ENCODE peak calls at places on chromosomes 6 and 20, in six cellular contexts. W is GM23338, I is tibial nerve, K is astrocyte, D is colonic mucosa, S is uterus. M is an unnamed sample.

GRCh38 chr6:91081452-91082067 is 494.7 kb upstream of the MAP3K7 start:
- DNase-seq in W (peak; percentile 84), I (peak; percentile 49), K (peak; percentile 40), D (no peak), S (no peak), M (peak; percentile 60)

GRCh38 chr6:39330057-39330456 is 7.6 kb upstream of the KCNK16 start:
- DNase-seq in W (no peak), I (no peak), K (no peak), D (no peak), S (no peak), M (no peak)

GRCh38 chr6:148689168-148689567 is 57.7 kb upstream of the UST start:
- DNase-seq in W (no peak), I (no peak), K (no peak), D (no peak), S (no peak), M (no peak)

GRCh38 chr6:39453956-39454524 is 131.5 kb upstream of the KCNK16 start:
- DNase-seq in W (no peak), I (no peak), K (no peak), D (no peak), S (no peak), M (no peak)

GRCh38 chr6:128554302-128554701 is 33.9 kb upstream of the PTPRK start:
- DNase-seq in W (no peak), I (no peak), K (no peak), D (no peak), S (no peak), M (no peak)

GRCh38 chr20:53917145-53918009 is 153.0 kb downstream of the BCAS1 start:
- DNase-seq in W (no peak), I (peak; percentile 52), K (peak; percentile 64), D (peak; percentile 69), S (peak; percentile 35), M (peak; percentile 55)

GRCh38 chr20:18722381-18722780 is 91.2 kb upstream of the SCP2D1 start:
- DNase-seq in W (no peak), I (no peak), K (peak; percentile 13), D (no peak), S (no peak), M (no peak)

GRCh38 chr6:38974389-38975133 is 74.0 kb upstream of the GLP1R start:
- DNase-seq in W (no peak), I (no peak), K (no peak), D (no peak), S (no peak), M (no peak)

GRCh38 chr6:41596096-41596685 is 42.1 kb upstream of the MDFI start:
- DNase-seq in W (no peak), I (no peak), K (no peak), D (no peak), S (no peak), M (no peak)

GRCh38 chr6:98769546-98769945 is 64.8 kb upstream of the POU3F2 start:
- DNase-seq in W (peak; percentile 65), I (no peak), K (peak; percentile 40), D (peak; percentile 19), S (no peak), M (peak; percentile 72)

GRCh38 chr6:116847234-116847633 is 18.4 kb upstream of the GPRC6A start:
- DNase-seq in W (peak; percentile 52), I (no peak), K (peak; percentile 6), D (no peak), S (no peak), M (no peak)
- TF ChIP-seq CTCF in W (peak; percentile 40), I (peak; percentile 7), K (peak; percentile 26), D (no peak), S (peak; percentile 20), M (peak; percentile 65)

GRCh38 chr6:127514396-127515227 is 4.5 kb downstream of the MTCL3 start:
- DNase-seq in W (peak; percentile 86), I (no peak), K (peak; percentile 67), D (peak; percentile 23), S (peak; percentile 17), M (peak; percentile 89)
- H3K4me3 ChIP-seq in W (peak overlapping the region; percentile 74), I (peak overlapping the region; percentile 50), K (peak overlapping the region; percentile 69), D (peak overlapping the region; percentile 56), S (peak overlapping the region; percentile 53), M (peak overlapping the region; percentile 78)

DNA sequence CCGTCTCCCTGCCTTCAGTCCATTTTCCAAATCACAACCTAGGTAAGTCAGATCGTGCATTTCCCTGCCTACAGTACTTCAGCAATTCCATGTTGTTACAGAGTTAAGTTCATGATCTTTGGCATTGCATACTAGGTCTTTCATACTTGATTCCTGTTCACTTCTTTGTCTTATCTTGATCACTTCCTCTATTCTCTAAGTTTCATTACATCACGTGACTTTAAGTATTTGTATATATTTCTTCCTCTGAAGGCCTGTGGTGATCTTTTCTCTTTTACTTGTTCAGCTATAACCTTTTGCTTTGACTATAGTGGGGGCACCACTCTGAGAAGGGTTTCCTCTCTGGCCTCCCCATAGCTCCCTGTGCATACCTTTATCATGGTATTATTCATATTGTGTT is 100.2 kb downstream of the TRMT11 start:
- DNase-seq in W (no peak), I (no peak), K (no peak), D (no peak), S (no peak), M (no peak)
- H3K4me1 ChIP-seq in W (peaks cover 7% of the 10 kb centered on the region), I (no peaks in the 10 kb centered on the region), K (no peaks in the 10 kb centered on the region), D (no peaks in the 10 kb centered on the region), S (peaks cover 12% of the 10 kb centered on the region), M (no peaks in the 10 kb centered on the region)

GRCh38 chr20:25285091-25285647 is 37.3 kb downstream of the PYGB start:
- DNase-seq in W (peak; percentile 59), I (no peak), K (no peak), D (no peak), S (peak; percentile 11), M (peak; percentile 71)
- TF ChIP-seq CTCF in W (peak; percentile 34), I (no peak), K (no peak), D (no peak), S (no peak), M (peak; percentile 55)

DNA sequence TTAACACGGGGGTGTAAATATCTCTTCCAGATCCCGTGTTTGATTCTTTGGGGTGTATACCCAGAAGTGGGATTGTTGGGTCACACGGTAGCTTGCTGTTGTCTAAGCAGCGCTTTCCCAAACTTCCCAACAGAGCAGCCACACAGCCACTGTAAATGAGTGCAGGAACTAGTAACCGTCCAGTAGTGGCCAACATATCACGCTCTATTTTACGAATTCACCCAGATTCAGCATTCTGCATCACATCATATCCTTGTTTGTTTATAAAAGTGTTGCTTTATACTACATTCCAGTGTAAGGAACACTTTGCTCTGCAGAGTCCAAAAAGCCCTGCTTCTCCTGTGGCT is 216.1 kb upstream of the ECI2 start:
- DNase-seq in W (no peak), I (no peak), K (no peak), D (no peak), S (no peak), M (no peak)
- H3K4me3 ChIP-seq in W (no peak overlapping the region), I (no peak overlapping the region), K (peak overlapping the region; percentile 21), D (no peak overlapping the region), S (no peak overlapping the region), M (no peak overlapping the region)

GRCh38 chr6:125102411-125102810 is 51.2 kb upstream of the TPD52L1 start:
- DNase-seq in W (no peak), I (no peak), K (no peak), D (no peak), S (no peak), M (no peak)
- H3K4me1 ChIP-seq in W (peaks cover 8% of the 10 kb centered on the region), I (peaks cover 3% of the 10 kb centered on the region), K (peaks cover 42% of the 10 kb centered on the region), D (no peaks in the 10 kb centered on the region), S (no peaks in the 10 kb centered on the region), M (no peaks in the 10 kb centered on the region)

GRCh38 chr6:28606424-28607391 is 81.0 kb downstream of the GPX5 start:
- DNase-seq in W (peak; percentile 93), I (no peak), K (peak; percentile 70), D (no peak), S (no peak), M (peak; percentile 91)
- TF ChIP-seq CTCF in W (peak; percentile 64), I (no peak), K (peak; percentile 43), D (no peak), S (no peak), M (peak; percentile 73)

GRCh38 chr6:50849781-50850180 is 31.1 kb downstream of the TFAP2B start:
- DNase-seq in W (no peak), I (no peak), K (no peak), D (no peak), S (no peak), M (peak; percentile 63)
- H3K4me3 ChIP-seq in W (peak overlapping the region; percentile 56), I (peak overlapping the region; percentile 26), K (no peak overlapping the region), D (no peak overlapping the region), S (no peak overlapping the region), M (peak overlapping the region; percentile 79)